ENCODE peak calls at places on chromosome 13, in seven cellular contexts. Z is bronchial epithelial cell, V is neuronal stem cell, A is MG63, K is HL-60, S is iPS DF 6.9, M is Peyer's patch. Y is an unnamed sample.
A peak's percentile ranks its signal among the peaks of the same experiment; 100 is the strongest.

GRCh38 chr13:27334774-27335490 is 64.3 kb downstream of the RASL11A start:
- DNase-seq in S (no peak), K (no peak), A (peak; percentile 39), Z (no peak), V (no peak), M (no peak), Y (no peak)

GRCh38 chr13:41562083-41562482 is 104.7 kb downstream of the RGCC start:
- DNase-seq in S (no peak), K (no peak), Z (peak; percentile 25), A (peak; percentile 69), M (no peak), V (no peak), Y (no peak)

GRCh38 chr13:27007166-27007565 is 164.4 kb downstream of the USP12 start:
- DNase-seq in Z (no peak), V (no peak), A (no peak), S (no peak), M (no peak), K (no peak), Y (no peak)

GRCh38 chr13:22427041-22427440 is 753.7 kb upstream of the SGCG start:
- DNase-seq in V (no peak), A (no peak), K (no peak), S (no peak), M (no peak), Z (no peak), Y (no peak)

GRCh38 chr13:41500501-41500900 is 43.2 kb downstream of the RGCC start:
- DNase-seq in S (no peak), M (no peak), V (no peak), Z (peak; percentile 73), K (no peak), A (peak; percentile 57), Y (peak; percentile 52)

GRCh38 chr13:45807520-45808099 is 43.9 kb downstream of the SIAH3 start:
- DNase-seq in M (no peak), A (peak; percentile 32), S (peak; percentile 39), K (peak; percentile 59), V (peak; percentile 37), Z (peak; percentile 78), Y (peak; percentile 24)

GRCh38 chr13:108895220-108895704 is 265.9 kb downstream of the MYO16 start:
- DNase-seq in Z (peak; percentile 83), K (peak; percentile 36), V (peak; percentile 6), A (no peak), S (no peak), M (no peak), Y (no peak)

GRCh38 chr13:51759240-51759639 is 44.7 kb downstream of the DHRS12 start:
- DNase-seq in M (no peak), A (no peak), S (no peak), V (no peak), K (no peak), Z (peak; percentile 17), Y (no peak)

GRCh38 chr13:48580185-48580803 is 47.4 kb upstream of the RCBTB2 start:
- DNase-seq in S (no peak), M (no peak), K (peak; percentile 73), V (peak; percentile 52), A (no peak), Z (peak; percentile 64), Y (peak; percentile 51)

GRCh38 chr13:106989866-106990265 is 421.9 kb upstream of the ARGLU1 start:
- DNase-seq in M (no peak), Z (no peak), V (no peak), A (no peak), K (no peak), S (no peak), Y (no peak)

GRCh38 chr13:32976046-32976781 is 40.0 kb upstream of the KL start:
- DNase-seq in V (no peak), A (no peak), S (no peak), K (no peak), Z (no peak), M (no peak), Y (no peak)

GRCh38 chr13:75800545-75800944 is 164.4 kb downstream of the LMO7 start:
- DNase-seq in K (no peak), M (no peak), Z (no peak), A (no peak), S (no peak), V (no peak), Y (no peak)

GRCh38 chr13:74966814-74967213 is 515.2 kb downstream of the TBC1D4 start:
- DNase-seq in S (no peak), M (no peak), K (no peak), A (no peak), Z (no peak), V (no peak), Y (no peak)

GRCh38 chr13:76991432-76991795 is 467 bp upstream of the CLN5 start:
- DNase-seq in Z (peak; percentile 7), K (no peak), M (no peak), V (peak; percentile 4), A (peak; percentile 10), S (no peak), Y (no peak)

GRCh38 chr13:28117689-28118377 is 17.5 kb upstream of the FLT3 start:
- DNase-seq in V (no peak), Z (no peak), K (no peak), S (no peak), M (no peak), A (no peak), Y (no peak)

GRCh38 chr13:35865341-35866240 is 265.6 kb downstream of the DCLK1 start:
- DNase-seq in V (no peak), K (no peak), S (no peak), A (no peak), Z (peak; percentile 30), M (no peak), Y (no peak)

GRCh38 chr13:107551521-107551920 is 663.8 kb downstream of the LIG4 start:
- DNase-seq in K (no peak), S (no peak), M (no peak), V (no peak), A (no peak), Z (no peak), Y (no peak)

GRCh38 chr13:30932481-30933333 is at the start of gene TEX26:
- DNase-seq in Z (no peak), S (peak; percentile 20), K (no peak), V (peak; percentile 61), M (no peak), A (no peak), Y (no peak)
- H3K4me3 ChIP-seq in Z (no peak within 1 kb of the TSS), S (peak within 1 kb of the TSS; percentile 21), K (no peak within 1 kb of the TSS), V (no peak within 1 kb of the TSS), M (no peak within 1 kb of the TSS), A (no peak within 1 kb of the TSS), Y (no peak within 1 kb of the TSS)

DNA sequence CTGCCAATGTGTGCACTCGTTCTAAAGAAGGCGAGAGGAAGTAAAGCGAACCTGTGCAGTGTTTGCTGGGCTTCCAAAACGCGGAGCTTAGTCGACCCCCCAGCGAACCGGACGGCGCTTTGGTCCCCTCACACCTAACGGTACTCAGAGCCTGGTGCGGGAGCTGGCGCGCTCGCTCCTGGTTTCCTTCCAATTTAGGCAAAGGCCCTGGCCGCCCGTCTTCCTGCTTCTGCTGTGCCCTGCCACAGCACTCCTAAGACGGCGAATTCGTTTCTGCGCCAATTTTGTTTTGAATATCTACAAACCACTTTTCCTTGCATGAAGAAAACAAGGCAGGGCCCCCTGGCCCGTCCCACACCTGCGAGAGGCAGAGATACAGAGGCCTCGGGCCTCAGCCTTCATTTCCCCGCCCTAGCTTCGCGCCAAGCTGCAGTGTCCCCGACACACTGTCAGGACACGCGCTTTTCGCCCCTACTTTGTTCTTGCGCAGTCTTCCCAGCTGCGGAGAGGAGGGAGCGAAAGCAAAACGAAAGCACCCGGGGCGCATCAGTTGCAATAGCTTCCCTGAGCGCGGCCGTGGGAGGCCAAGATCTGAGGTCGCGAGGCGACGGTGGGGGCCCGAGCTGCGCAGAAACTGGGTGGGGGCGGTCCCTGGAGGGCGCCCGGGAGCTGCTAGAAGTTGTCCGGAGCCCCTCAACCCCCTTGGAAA is 111.9 kb downstream of the KCNRG start:
- DNase-seq in Z (no peak), A (peak; percentile 57), S (no peak), K (no peak), M (peak; percentile 66), V (peak; percentile 45), Y (no peak)
- H3K4me3 ChIP-seq in Z (no peak overlapping the region), A (peak overlapping the region; percentile 42), S (peak overlapping the region; percentile 10), K (no peak overlapping the region), M (peak overlapping the region; percentile 86), V (peak overlapping the region; percentile 86), Y (peak overlapping the region; percentile 32)

GRCh38 chr13:67231481-67231940 is 1.4 kb upstream of the PCDH9 start:
- DNase-seq in K (no peak), V (peak; percentile 9), S (no peak), Z (no peak), M (no peak), A (no peak), Y (no peak)

GRCh38 chr13:67238277-67238859 is 8.2 kb upstream of the PCDH9 start:
- DNase-seq in A (no peak), Z (peak; percentile 23), M (no peak), V (peak; percentile 31), K (no peak), S (no peak), Y (no peak)

GRCh38 chr13:67232384-67232783 is 2.2 kb upstream of the PCDH9 start:
- DNase-seq in V (no peak), A (no peak), K (no peak), Z (no peak), M (no peak), S (no peak), Y (no peak)

GRCh38 chr13:67238861-67239260 is 8.7 kb upstream of the PCDH9 start:
- DNase-seq in K (no peak), M (no peak), A (no peak), V (no peak), S (no peak), Z (no peak), Y (no peak)

DNA sequence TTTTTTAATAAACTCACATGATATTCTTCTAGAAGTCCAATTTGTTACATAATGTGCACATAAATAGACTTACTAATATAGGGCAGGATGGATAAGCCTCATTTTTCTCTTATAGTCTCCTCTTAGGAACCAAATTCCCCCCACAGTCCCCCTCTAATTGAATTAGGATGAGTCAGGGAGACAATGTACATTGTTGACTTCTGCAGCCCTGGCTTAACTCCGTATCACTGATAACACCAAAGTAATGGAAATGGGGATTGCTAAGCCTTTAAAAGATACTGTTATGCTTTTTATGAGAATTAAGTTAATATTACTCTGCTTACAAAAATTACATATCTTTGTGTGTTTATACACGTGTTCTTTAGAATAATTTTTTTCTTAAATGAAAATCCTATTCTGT is 5.1 kb upstream of the PCDH9 start:
- DNase-seq in M (no peak), K (no peak), S (no peak), Z (no peak), V (no peak), A (no peak), Y (no peak)
- H3K4me3 ChIP-seq in M (no peak overlapping the region), K (no peak overlapping the region), S (no peak overlapping the region), Z (no peak overlapping the region), V (no peak overlapping the region), A (no peak overlapping the region), Y (no peak overlapping the region)

DNA sequence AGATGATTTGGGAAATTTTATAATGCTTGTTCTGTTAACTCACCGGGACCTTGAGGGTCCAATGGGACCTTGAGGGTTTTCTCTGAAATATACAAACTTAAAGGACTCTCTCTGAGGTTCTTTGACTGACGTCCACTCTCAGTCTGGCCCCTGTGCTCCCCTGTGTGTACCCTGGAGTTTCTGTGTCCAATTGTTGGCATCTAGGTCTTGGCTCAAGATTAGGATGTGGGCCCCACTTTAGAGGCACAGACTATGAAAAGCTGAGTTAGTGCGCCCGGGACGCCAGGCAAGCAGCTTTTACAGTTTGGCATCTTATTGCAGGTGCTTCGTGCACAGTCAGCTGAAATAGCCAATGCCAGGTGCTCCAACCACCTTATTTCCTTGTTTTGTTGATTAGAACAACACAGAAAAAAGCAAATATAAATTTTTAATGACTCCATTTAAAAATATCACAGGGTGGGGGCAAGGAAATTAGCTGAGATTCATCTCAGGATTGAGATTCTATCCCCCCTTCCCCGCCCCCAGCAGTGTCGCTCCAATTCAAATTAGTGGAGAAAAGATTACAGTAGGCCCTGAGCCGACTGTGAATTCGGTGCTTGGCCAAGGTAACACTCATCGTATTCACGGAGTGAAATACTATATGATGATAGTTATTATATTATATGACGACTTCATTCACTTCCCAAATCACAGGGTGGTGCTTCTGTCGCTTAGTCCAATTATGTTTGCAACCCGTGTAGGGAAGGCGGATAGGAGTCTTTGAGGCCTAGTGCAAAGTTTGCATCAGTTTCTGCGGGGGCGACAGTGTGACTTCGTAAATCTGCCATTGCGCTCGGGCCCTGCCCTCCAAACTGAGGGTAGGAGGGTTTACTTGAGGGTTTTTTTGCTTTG is 4.3 kb downstream of the SOX1 start:
- DNase-seq in V (no peak), A (no peak), M (no peak), K (no peak), Z (no peak), S (no peak), Y (no peak)
- H3K4me3 ChIP-seq in V (peak overlapping the region; percentile 95), A (no peak overlapping the region), M (no peak overlapping the region), K (no peak overlapping the region), Z (no peak overlapping the region), S (no peak overlapping the region), Y (no peak overlapping the region)

Y was measured in GM12864.